ENCODE peak calls at places on chromosomes 4 and X, in five cellular contexts. One of them, this sample, is unnamed.

GRCh38 chr4:78244691-78245485 is 187.8 kb downstream of the FRAS1 start:
- DNase-seq in Calu3: no peak
- DNase-seq in epithelial cell of proximal tubule: no peak
- DNase-seq in GM20000: no peak
- DNase-seq in substantia nigra: no peak
- DNase-seq in this sample: no peak

GRCh38 chr4:10082047-10082446 is 34.6 kb downstream of the WDR1 start:
- DNase-seq in Calu3: no peak
- DNase-seq in epithelial cell of proximal tubule: no peak
- DNase-seq in GM20000: no peak
- DNase-seq in substantia nigra: no peak
- DNase-seq in this sample: no peak

GRCh38 chr4:129350800-129351199 is 254.8 kb downstream of the C4orf33 start:
- DNase-seq in Calu3: no peak
- DNase-seq in epithelial cell of proximal tubule: no peak
- DNase-seq in GM20000: no peak
- DNase-seq in substantia nigra: no peak
- DNase-seq in this sample: no peak

GRCh38 chrX:132636080-132636479 is 147.2 kb upstream of the MBNL3 start:
- DNase-seq in Calu3: no peak
- DNase-seq in epithelial cell of proximal tubule: no peak
- DNase-seq in GM20000: no peak
- DNase-seq in substantia nigra: no peak
- DNase-seq in this sample: no peak

GRCh38 chr4:174669278-174669677 is 147.0 kb upstream of the HPGD start:
- DNase-seq in Calu3: peak; percentile 6
- DNase-seq in epithelial cell of proximal tubule: peak; percentile 78
- DNase-seq in GM20000: no peak
- DNase-seq in substantia nigra: no peak
- DNase-seq in this sample: no peak

GRCh38 chrX:140343226-140343873 is 161.5 kb downstream of the SOX3 start:
- DNase-seq in Calu3: no peak
- DNase-seq in epithelial cell of proximal tubule: peak; percentile 26
- DNase-seq in GM20000: no peak
- DNase-seq in substantia nigra: no peak
- DNase-seq in this sample: no peak

GRCh38 chr4:110637408-110638131 is 14.7 kb upstream of the PITX2 start:
- DNase-seq in Calu3: no peak
- DNase-seq in epithelial cell of proximal tubule: no peak
- DNase-seq in GM20000: peak; percentile 22
- DNase-seq in substantia nigra: no peak
- DNase-seq in this sample: no peak

GRCh38 chr4:1097553-1097952 is 15.8 kb downstream of the RNF212 start:
- DNase-seq in Calu3: no peak
- DNase-seq in epithelial cell of proximal tubule: no peak
- DNase-seq in GM20000: no peak
- DNase-seq in substantia nigra: no peak
- DNase-seq in this sample: no peak

GRCh38 chrX:2425281-2426071 is 75.3 kb downstream of the DHRSX start:
- DNase-seq in Calu3: no peak
- DNase-seq in epithelial cell of proximal tubule: no peak
- DNase-seq in GM20000: no peak
- DNase-seq in substantia nigra: no peak
- DNase-seq in this sample: no peak

GRCh38 chr4:88610771-88611170 is 18.5 kb downstream of the HERC3 start:
- DNase-seq in Calu3: peak; percentile 25
- DNase-seq in epithelial cell of proximal tubule: peak; percentile 93
- DNase-seq in GM20000: no peak
- DNase-seq in substantia nigra: peak; percentile 5
- DNase-seq in this sample: no peak

GRCh38 chrX:136870064-136870463 is 10.5 kb downstream of the RBMX start:
- DNase-seq in Calu3: no peak
- DNase-seq in epithelial cell of proximal tubule: no peak
- DNase-seq in GM20000: no peak
- DNase-seq in substantia nigra: no peak
- DNase-seq in this sample: no peak

GRCh38 chrX:97820170-97820569 is 936.5 kb downstream of the RPA4 start:
- DNase-seq in Calu3: no peak
- DNase-seq in epithelial cell of proximal tubule: no peak
- DNase-seq in GM20000: no peak
- DNase-seq in substantia nigra: no peak
- DNase-seq in this sample: no peak

GRCh38 chrX:42797646-42798045 is 19.7 kb upstream of the PPP1R2C start:
- DNase-seq in Calu3: peak; percentile 6
- DNase-seq in epithelial cell of proximal tubule: peak; percentile 13
- DNase-seq in GM20000: no peak
- DNase-seq in substantia nigra: no peak
- DNase-seq in this sample: no peak

GRCh38 chr4:71732706-71733105 is 51.2 kb downstream of the GC start:
- DNase-seq in Calu3: no peak
- DNase-seq in epithelial cell of proximal tubule: peak; percentile 26
- DNase-seq in GM20000: peak; percentile 11
- DNase-seq in substantia nigra: no peak
- DNase-seq in this sample: no peak

GRCh38 chrX:134423606-134424005 is 36.4 kb upstream of the HPRT1 start:
- DNase-seq in Calu3: no peak
- DNase-seq in epithelial cell of proximal tubule: no peak
- DNase-seq in GM20000: no peak
- DNase-seq in substantia nigra: no peak
- DNase-seq in this sample: no peak

GRCh38 chrX:109672239-109672638 is 47.3 kb upstream of the KCNE5 start:
- DNase-seq in Calu3: no peak
- DNase-seq in epithelial cell of proximal tubule: no peak
- DNase-seq in GM20000: no peak
- DNase-seq in substantia nigra: no peak
- DNase-seq in this sample: no peak

GRCh38 chr4:74230902-74231499 is 73.1 kb downstream of the MTHFD2L start:
- DNase-seq in Calu3: peak; percentile 38
- DNase-seq in epithelial cell of proximal tubule: peak; percentile 50
- DNase-seq in GM20000: no peak
- DNase-seq in substantia nigra: no peak
- DNase-seq in this sample: no peak

GRCh38 chr4:8362483-8362882 is 78.0 kb downstream of the ACOX3 start:
- DNase-seq in Calu3: no peak
- DNase-seq in epithelial cell of proximal tubule: no peak
- DNase-seq in GM20000: no peak
- DNase-seq in substantia nigra: no peak
- DNase-seq in this sample: no peak

GRCh38 chrX:50707376-50707775 is 106.6 kb downstream of the SHROOM4 start:
- DNase-seq in Calu3: no peak
- DNase-seq in epithelial cell of proximal tubule: no peak
- DNase-seq in GM20000: no peak
- DNase-seq in substantia nigra: no peak
- DNase-seq in this sample: no peak

GRCh38 chr4:31365006-31365690 is 645.0 kb downstream of the PCDH7 start:
- DNase-seq in Calu3: no peak
- DNase-seq in epithelial cell of proximal tubule: no peak
- DNase-seq in GM20000: no peak
- DNase-seq in substantia nigra: no peak
- DNase-seq in this sample: no peak

GRCh38 chrX:114619874-114620273 is 36.0 kb downstream of the HTR2C start:
- DNase-seq in Calu3: peak; percentile 16
- DNase-seq in epithelial cell of proximal tubule: no peak
- DNase-seq in GM20000: peak; percentile 1
- DNase-seq in substantia nigra: no peak
- DNase-seq in this sample: no peak

This sample was measured in hypothalamus.